ENCODE peak calls at places on chromosomes 12 and 14, in five cellular contexts. B is heart right ventricle, V is AG04450, P is astrocyte, T is upper lobe of left lung. J is an unnamed sample.

GRCh38 chr12:104358353-104359003 is 54.9 kb downstream of the EID3 start:
- DNase-seq in P (no peak), V (no peak), T (no peak), B (peak; percentile 51), J (peak; percentile 34)

GRCh38 chr14:90757452-90757851 is 58.8 kb downstream of the TTC7B start:
- DNase-seq in T (no peak), V (no peak), P (no peak), B (no peak), J (no peak)

GRCh38 chr12:52423661-52424503 is 10.3 kb downstream of the KRT75 start:
- DNase-seq in B (no peak), T (no peak), P (no peak), V (no peak), J (no peak)

GRCh38 chr12:128079-128478 is 61.5 kb downstream of the IQSEC3 start:
- DNase-seq in V (no peak), P (no peak), T (no peak), B (no peak), J (no peak)

GRCh38 chr14:66070542-66071319 is 415.4 kb upstream of the CCDC196 start:
- DNase-seq in B (peak; percentile 23), T (no peak), P (no peak), V (no peak), J (peak; percentile 41)

GRCh38 chr12:57089259-57090245 is 638 bp downstream of the NAB2 start:
- DNase-seq in V (no peak), B (peak; percentile 91), P (peak; percentile 36), T (peak; percentile 81), J (no peak)

GRCh38 chr12:29902043-29902442 is 118.3 kb upstream of the TMTC1 start:
- DNase-seq in P (no peak), V (no peak), T (no peak), B (no peak), J (no peak)

GRCh38 chr12:121495746-121496145 is 85.1 kb downstream of the KDM2B start:
- DNase-seq in V (no peak), B (no peak), T (no peak), P (no peak), J (no peak)

GRCh38 chr12:53190108-53190729 is 9.5 kb upstream of the CSAD start:
- DNase-seq in T (peak; percentile 79), V (no peak), B (peak; percentile 37), P (peak; percentile 37), J (peak; percentile 50)

GRCh38 chr14:49692895-49693737 is at the start of gene KLHDC1:
- DNase-seq in T (peak; percentile 96), B (peak; percentile 90), P (peak; percentile 66), V (peak; percentile 32), J (peak; percentile 43)

GRCh38 chr14:47240755-47241437 is 434.5 kb downstream of the MDGA2 start:
- DNase-seq in P (no peak), T (no peak), B (no peak), V (no peak), J (no peak)

GRCh38 chr12:40141996-40142395 is 36.1 kb upstream of the SLC2A13 start:
- DNase-seq in V (no peak), B (no peak), T (no peak), P (no peak), J (no peak)

DNA sequence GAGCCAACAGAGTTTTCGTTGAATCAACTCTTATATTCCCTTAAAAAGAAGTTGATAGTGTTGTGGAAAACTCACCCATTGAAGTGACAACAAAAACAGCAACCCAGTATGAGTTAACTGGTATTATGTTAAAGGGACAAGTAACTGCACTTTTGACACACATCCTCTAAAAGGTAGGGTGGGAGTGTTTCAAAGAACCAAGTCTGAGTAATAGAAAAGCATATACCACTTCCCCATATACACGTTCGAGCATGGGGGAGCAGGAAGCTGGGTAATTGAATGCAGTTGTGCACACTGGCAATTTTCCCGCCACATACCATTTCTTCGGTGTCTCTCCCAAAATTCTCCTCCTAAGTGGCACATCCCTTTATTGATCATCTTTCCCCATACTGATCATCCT is 31.5 kb downstream of the IFNG-AS1 start:
- DNase-seq in B (no peak), V (no peak), T (no peak), P (no peak), J (no peak)
- TF ChIP-seq CTCF in B (no peak), V (no peak), T (no peak), P (no peak), J (no peak)

GRCh38 chr12:54700301-54700700 is 52.1 kb upstream of the DCD start:
- DNase-seq in V (no peak), B (no peak), P (no peak), T (no peak), J (no peak)
- H3K27ac ChIP-seq in V (no peak overlapping the region), B (no peak overlapping the region), P (no peak overlapping the region), T (no peak overlapping the region), J (no peak overlapping the region)

GRCh38 chr14:96055065-96055752 is 16.0 kb downstream of the C14orf132 start:
- DNase-seq in P (peak; percentile 45), V (no peak), B (no peak), T (no peak), J (no peak)

GRCh38 chr14:96058606-96059200 is 19.5 kb downstream of the C14orf132 start:
- DNase-seq in V (no peak), T (no peak), P (no peak), B (no peak), J (no peak)

GRCh38 chr14:96055753-96056508 is 16.8 kb downstream of the C14orf132 start:
- DNase-seq in B (no peak), T (no peak), P (no peak), V (no peak), J (no peak)

GRCh38 chr14:96057738-96058137 is 18.6 kb downstream of the C14orf132 start:
- DNase-seq in V (no peak), T (no peak), P (no peak), B (no peak), J (no peak)

GRCh38 chr14:96056509-96057422 is 17.6 kb downstream of the C14orf132 start:
- DNase-seq in V (no peak), P (no peak), B (no peak), T (no peak), J (peak; percentile 46)
- TF ChIP-seq CTCF in V (no peak), P (no peak), B (no peak), T (no peak), J (peak; percentile 9)

GRCh38 chr12:62789856-62790255 is 145.1 kb downstream of the PPM1H start:
- DNase-seq in T (no peak), P (no peak), B (peak; percentile 32), V (no peak), J (no peak)
- H3K27ac ChIP-seq in T (no peak overlapping the region), P (no peak overlapping the region), B (peak overlapping the region; percentile 81), V (no peak overlapping the region), J (no peak overlapping the region)

GRCh38 chr14:77376380-77376770 is 519 bp downstream of the TMED8 start:
- DNase-seq in T (no peak), B (peak; percentile 8), P (no peak), V (no peak), J (no peak)

GRCh38 chr14:77375164-77375950 is 1.5 kb downstream of the TMED8 start:
- DNase-seq in P (no peak), B (no peak), T (no peak), V (no peak), J (no peak)

GRCh38 chr14:77377502-77377844 is 294 bp downstream of the SAMD15 start:
- DNase-seq in T (no peak), V (no peak), P (no peak), B (no peak), J (no peak)

GRCh38 chr14:77375973-77376372 is 921 bp downstream of the TMED8 start:
- DNase-seq in B (no peak), T (no peak), V (no peak), P (no peak), J (no peak)

DNA sequence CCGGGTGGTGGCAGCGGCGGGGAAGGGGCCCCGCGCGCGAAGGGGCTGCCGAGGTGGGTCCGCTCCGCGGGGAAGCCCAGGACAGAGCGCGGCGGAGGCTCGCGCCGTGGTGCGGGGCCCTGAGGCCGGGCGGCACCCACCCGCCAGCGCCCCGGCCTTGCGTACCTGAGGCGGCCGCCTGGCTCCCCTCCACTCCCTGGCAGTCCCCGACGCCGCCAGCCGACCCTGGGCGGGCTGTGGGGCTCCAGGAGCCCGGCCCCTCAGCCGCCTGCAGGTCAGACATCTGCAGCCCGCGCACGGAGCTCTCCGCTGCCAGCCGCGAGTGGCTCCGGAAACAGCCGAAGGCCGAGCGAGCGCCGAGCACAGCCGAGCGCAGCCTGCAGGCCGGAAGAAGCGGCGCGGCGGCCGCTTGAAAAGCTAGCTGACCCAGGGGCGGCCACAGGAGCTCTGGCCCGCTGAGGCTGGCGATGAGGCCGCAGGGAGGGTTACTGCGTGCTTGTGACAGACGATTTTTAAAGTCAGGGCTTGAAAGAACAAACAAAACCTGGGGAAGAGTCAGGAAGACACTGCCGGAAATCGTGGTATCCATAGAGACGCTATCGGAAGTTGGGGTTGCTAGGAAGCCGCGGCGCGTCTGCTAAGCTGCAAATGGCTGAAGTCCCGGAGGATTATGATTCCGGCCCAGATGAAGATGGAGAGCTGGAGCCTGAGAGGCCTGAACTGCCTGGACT is at the start of the genes SAMD15 and TMED8:
- DNase-seq in V (peak; percentile 37), T (peak; percentile 97), B (peak; percentile 84), P (peak; percentile 78), J (peak; percentile 79)
- TF ChIP-seq CTCF in V (peak; percentile 31), T (no peak), B (no peak), P (peak; percentile 8), J (peak; percentile 20)

GRCh38 chr12:98352218-98352811 is 163.1 kb upstream of the TMPO start:
- DNase-seq in B (no peak), V (peak; percentile 34), T (no peak), P (peak; percentile 98), J (peak; percentile 84)
- H3K27ac ChIP-seq in B (no peak overlapping the region), V (no peak overlapping the region), T (no peak overlapping the region), P (peak overlapping the region; percentile 91), J (no peak overlapping the region)

J was measured in RWPE1.